ENCODE peak calls at places on chromosomes 7 and 10, in nine cellular contexts. X is cardiac muscle cell, J is HFF-Myc, Q is GM12891, D is WTC11, B is ELF-1, H is dorsolateral prefrontal cortex, R is M059J, T is lung. V is an unnamed sample.

GRCh38 chr10:48742891-48743845 is 58.5 kb downstream of the WDFY4 start:
- DNase-seq in X (no peak), J (no peak), Q (no peak), D (no peak), B (no peak), H (no peak), R (no peak), T (peak), V (no peak)

GRCh38 chr10:50361946-50362345 is 110.6 kb upstream of the ASAH2 start:
- DNase-seq in X (no peak), J (no peak), Q (no peak), D (no peak), B (no peak), H (no peak), R (no peak), T (no peak), V (no peak)

GRCh38 chr7:150432915-150433892 is 17.2 kb upstream of the GIMAP8 start:
- DNase-seq in X (no peak), J (no peak), Q (no peak), D (no peak), B (no peak), H (no peak), R (no peak), T (peak), V (no peak)

GRCh38 chr7:29853072-29853471 is 46.8 kb downstream of the WIPF3 start:
- DNase-seq in X (no peak), J (no peak), Q (no peak), D (no peak), B (no peak), H (no peak), R (no peak), T (no peak), V (no peak)

GRCh38 chr10:86034710-86035109 is 331.9 kb downstream of the GRID1 start:
- DNase-seq in X (no peak), J (no peak), Q (no peak), D (no peak), B (no peak), H (no peak), R (no peak), T (no peak), V (no peak)

GRCh38 chr10:59176241-59177030 is at the start of gene PHYHIPL:
- DNase-seq in X (no peak), J (no peak), Q (no peak), D (peak), B (peak), H (peak), R (peak), T (no peak), V (peak)

GRCh38 chr7:27901028-27901760 is 161.2 kb downstream of the TAX1BP1 start:
- DNase-seq in X (peak), J (no peak), Q (peak), D (no peak), B (no peak), H (no peak), R (peak), T (no peak), V (no peak)

GRCh38 chr7:27535795-27536194 is 126.9 kb downstream of the HIBADH start:
- DNase-seq in X (no peak), J (no peak), Q (no peak), D (no peak), B (no peak), H (no peak), R (no peak), T (no peak), V (no peak)

GRCh38 chr7:115340828-115341227 is 418.9 kb downstream of the MDFIC start:
- DNase-seq in X (peak), J (peak), Q (no peak), D (no peak), B (no peak), H (no peak), R (peak), T (no peak), V (no peak)

GRCh38 chr10:486668-487067 is 202.8 kb downstream of the DIP2C start:
- DNase-seq in X (no peak), J (no peak), Q (no peak), D (no peak), B (peak), H (peak), R (no peak), T (peak), V (no peak)

GRCh38 chr7:1694981-1695511 is 25.0 kb downstream of the ELFN1 start:
- DNase-seq in X (no peak), J (no peak), Q (no peak), D (peak), B (peak), H (peak), R (no peak), T (no peak), V (no peak)

GRCh38 chr7:147803151-147803550 is 787.4 kb upstream of the C7orf33 start:
- DNase-seq in X (no peak), J (no peak), Q (no peak), D (no peak), B (no peak), H (no peak), R (no peak), T (no peak), V (no peak)

GRCh38 chr10:7192831-7193348 is 217.9 kb downstream of the SFMBT2 start:
- DNase-seq in X (no peak), J (no peak), Q (no peak), D (no peak), B (no peak), H (no peak), R (no peak), T (no peak), V (no peak)

GRCh38 chr7:91710896-91711295 is 169.6 kb downstream of the MTERF1 start:
- DNase-seq in X (no peak), J (no peak), Q (no peak), D (no peak), B (no peak), H (no peak), R (no peak), T (no peak), V (no peak)

GRCh38 chr10:5828725-5829124 is 15.5 kb upstream of the GDI2 start:
- DNase-seq in X (no peak), J (no peak), Q (no peak), D (no peak), B (no peak), H (no peak), R (no peak), T (no peak), V (no peak)

GRCh38 chr10:103975169-103975568 is 8.2 kb downstream of the SLK start:
- DNase-seq in X (no peak), J (no peak), Q (no peak), D (no peak), B (no peak), H (no peak), R (no peak), T (no peak), V (no peak)

GRCh38 chr7:136102881-136103280 is 125.7 kb upstream of the MTPN start:
- DNase-seq in X (no peak), J (no peak), Q (no peak), D (no peak), B (no peak), H (no peak), R (no peak), T (no peak), V (no peak)

GRCh38 chr7:155804897-155805825 is 7.1 kb downstream of the SHH start:
- DNase-seq in X (peak), J (no peak), Q (peak), D (peak), B (peak), H (no peak), R (peak), T (no peak), V (peak)

GRCh38 chr10:23399701-23400144 is 39.2 kb upstream of the OTUD1 start:
- DNase-seq in X (peak), J (no peak), Q (no peak), D (no peak), B (no peak), H (no peak), R (peak), T (peak), V (no peak)

GRCh38 chr7:133207687-133208086 is 45.2 kb upstream of the EXOC4 start:
- DNase-seq in X (peak), J (no peak), Q (no peak), D (no peak), B (no peak), H (no peak), R (no peak), T (no peak), V (no peak)

GRCh38 chr7:45701701-45702460 is 127.7 kb downstream of the ADCY1 start:
- DNase-seq in X (no peak), J (no peak), Q (no peak), D (peak), B (no peak), H (no peak), R (no peak), T (no peak), V (no peak)

GRCh38 chr7:83366629-83367028 is 203.9 kb upstream of the PCLO start:
- DNase-seq in X (no peak), J (no peak), Q (no peak), D (no peak), B (no peak), H (no peak), R (no peak), T (no peak), V (no peak)

GRCh38 chr10:116269612-116270011 is 3.4 kb downstream of the GFRA1 start:
- DNase-seq in X (no peak), J (no peak), Q (no peak), D (no peak), B (no peak), H (no peak), R (no peak), T (no peak), V (no peak)

GRCh38 chr7:144830811-144831210 is 5.0 kb downstream of the TPK1 start:
- DNase-seq in X (peak), J (no peak), Q (no peak), D (no peak), B (no peak), H (no peak), R (peak), T (no peak), V (no peak)

V was measured in prostate gland.